ENCODE peak calls at places on chromosomes 11 and 22, in six cellular contexts. B is lung, F is ovary, Q is GM23248, A is H9, P is esophagus squamous epithelium. U is an unnamed sample.

GRCh38 chr11:74225565-74225964 is 54.5 kb downstream of the PPME1 start:
- DNase-seq in B (no peak), F (no peak), Q (no peak), A (no peak), P (no peak), U (no peak)

GRCh38 chr11:108654994-108655631 is 9.8 kb upstream of the DDX10 start:
- DNase-seq in B (no peak), F (no peak), Q (peak), A (no peak), P (no peak), U (no peak)

GRCh38 chr11:37449146-37449545 is 851.1 kb upstream of the RAG2 start:
- DNase-seq in B (no peak), F (no peak), Q (peak), A (no peak), P (no peak), U (no peak)

GRCh38 chr11:122898799-122899198 is 16.2 kb downstream of the JHY start:
- DNase-seq in B (no peak), F (no peak), Q (no peak), A (no peak), P (no peak), U (no peak)

GRCh38 chr11:8839957-8840945 is 70.7 kb upstream of the AKIP1 start:
- DNase-seq in B (peak), F (no peak), Q (peak), A (peak), P (no peak), U (no peak)

GRCh38 chr22:38415561-38416321 is 39.3 kb downstream of the KCNJ4 start:
- DNase-seq in B (no peak), F (peak), Q (no peak), A (peak), P (no peak), U (no peak)

GRCh38 chr11:106082096-106082495 is 4.6 kb downstream of the AASDHPPT start:
- DNase-seq in B (no peak), F (no peak), Q (no peak), A (no peak), P (no peak), U (no peak)

GRCh38 chr11:29395555-29396072 is 621.2 kb downstream of the KCNA4 start:
- DNase-seq in B (no peak), F (no peak), Q (no peak), A (no peak), P (no peak), U (no peak)

GRCh38 chr11:86182976-86183584 is 61.5 kb upstream of the EED start:
- DNase-seq in B (no peak), F (no peak), Q (no peak), A (no peak), P (no peak), U (no peak)

GRCh38 chr11:342328-342727 is 21.7 kb upstream of the IFITM3 start:
- DNase-seq in B (no peak), F (no peak), Q (no peak), A (no peak), P (no peak), U (no peak)

GRCh38 chr11:132114185-132114584 is 743.8 kb downstream of the NTM start:
- DNase-seq in B (no peak), F (no peak), Q (peak), A (peak), P (no peak), U (peak)

GRCh38 chr11:107859459-107860239 is 1.1 kb upstream of the SLC35F2 start:
- DNase-seq in B (no peak), F (peak), Q (peak), A (peak), P (no peak), U (no peak)

GRCh38 chr11:119755351-119756071 is 26.5 kb upstream of the NECTIN1 start:
- DNase-seq in B (no peak), F (no peak), Q (no peak), A (no peak), P (no peak), U (no peak)

GRCh38 chr11:23313001-23313400 is 452.7 kb upstream of the CCDC179 start:
- DNase-seq in B (no peak), F (no peak), Q (no peak), A (no peak), P (no peak), U (no peak)

GRCh38 chr22:20867179-20868099 is 8.6 kb downstream of the SNAP29 start:
- DNase-seq in B (peak), F (no peak), Q (peak), A (no peak), P (no peak), U (no peak)

GRCh38 chr22:37254206-37254866 is 10.3 kb upstream of the RAC2 start:
- DNase-seq in B (no peak), F (no peak), Q (peak), A (no peak), P (no peak), U (no peak)

GRCh38 chr11:19187880-19188279 is 13.9 kb downstream of the CSRP3 start:
- DNase-seq in B (no peak), F (no peak), Q (no peak), A (no peak), P (no peak), U (peak)

GRCh38 chr22:44620841-44621382 is 81.1 kb upstream of the PRR5 start:
- DNase-seq in B (no peak), F (no peak), Q (no peak), A (no peak), P (no peak), U (no peak)

GRCh38 chr11:111259871-111260270 is 14.3 kb downstream of the POU2AF2 start:
- DNase-seq in B (no peak), F (no peak), Q (peak), A (no peak), P (no peak), U (no peak)

GRCh38 chr22:17477401-17477833 is 85.9 kb upstream of the SLC25A18 start:
- DNase-seq in B (peak), F (no peak), Q (no peak), A (no peak), P (no peak), U (no peak)

GRCh38 chr11:100731471-100731870 is 44.4 kb downstream of the ARHGAP42 start:
- DNase-seq in B (no peak), F (no peak), Q (no peak), A (no peak), P (no peak), U (no peak)

GRCh38 chr11:129785383-129786111 is 30.1 kb upstream of the TMEM45B start:
- DNase-seq in B (no peak), F (no peak), Q (peak), A (no peak), P (no peak), U (no peak)

GRCh38 chr22:37559901-37560681 is at the start of gene CDC42EP1:
- DNase-seq in B (no peak), F (peak), Q (peak), A (peak), P (no peak), U (peak)

GRCh38 chr22:32864041-32864440 is 62.5 kb downstream of the TIMP3 start:
- DNase-seq in B (no peak), F (no peak), Q (peak), A (no peak), P (no peak), U (no peak)

GRCh38 chr11:43580735-43581369 is 99.7 kb upstream of the HSD17B12 start:
- DNase-seq in B (no peak), F (no peak), Q (peak), A (no peak), P (no peak), U (no peak)
- H3K27ac ChIP-seq in B (no peak), F (no peak), Q (no peak), A (no peak), P (no peak), U (no peak)

GRCh38 chr22:40417041-40417440 is 46.6 kb downstream of the SGSM3 start:
- DNase-seq in B (no peak), F (no peak), Q (no peak), A (no peak), P (no peak), U (no peak)

GRCh38 chr22:40416636-40417035 is 46.2 kb downstream of the SGSM3 start:
- DNase-seq in B (no peak), F (no peak), Q (no peak), A (no peak), P (no peak), U (no peak)

GRCh38 chr22:40416267-40416570 is 45.8 kb downstream of the SGSM3 start:
- DNase-seq in B (no peak), F (no peak), Q (no peak), A (no peak), P (no peak), U (no peak)

GRCh38 chr22:40414838-40415505 is 44.6 kb downstream of the SGSM3 start:
- DNase-seq in B (no peak), F (no peak), Q (no peak), A (no peak), P (no peak), U (no peak)

DNA sequence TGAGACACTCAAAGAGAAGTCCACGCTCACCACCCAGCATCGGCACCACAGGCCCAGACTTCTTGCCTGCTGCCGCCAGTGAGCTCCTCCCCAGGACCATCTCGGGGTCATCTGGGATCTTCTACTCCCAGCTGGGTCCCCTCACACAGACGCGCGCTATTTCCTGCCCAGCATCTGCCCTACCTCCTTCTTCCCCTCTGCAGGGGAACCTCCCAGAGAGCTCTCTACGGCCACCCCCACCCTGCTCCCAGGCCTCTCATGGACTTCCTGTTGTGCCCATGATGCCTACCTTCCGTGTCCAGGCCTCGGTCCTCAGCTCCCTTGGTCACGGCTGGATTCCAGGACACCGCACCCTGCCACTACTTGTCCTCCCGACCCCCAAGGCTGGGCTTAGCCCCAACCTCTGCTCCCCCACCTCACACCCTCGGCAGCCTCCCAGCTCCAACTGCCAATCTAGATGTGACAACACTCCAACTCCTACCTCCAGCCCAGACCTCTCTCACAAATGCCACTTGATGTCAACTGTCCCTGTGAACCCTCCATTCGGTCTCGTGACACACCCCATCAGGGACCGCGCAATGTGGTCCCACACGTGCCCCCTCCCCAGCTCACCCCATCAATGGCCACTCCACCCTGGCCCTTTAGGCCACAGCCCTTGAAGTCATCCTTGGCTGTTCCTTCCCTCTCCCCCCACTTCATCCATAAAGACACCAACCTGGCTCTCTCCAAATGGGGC is 45.3 kb downstream of the SGSM3 start:
- DNase-seq in B (no peak), F (no peak), Q (no peak), A (no peak), P (no peak), U (no peak)
- H3K27ac ChIP-seq in B (peak), F (no peak), Q (no peak), A (no peak), P (no peak), U (no peak)

GRCh38 chr11:2990617-2991476 is 1.3 kb downstream of the NAP1L4 start:
- DNase-seq in B (no peak), F (no peak), Q (peak), A (no peak), P (no peak), U (no peak)

GRCh38 chr11:2988996-2989395 is 3.1 kb downstream of the NAP1L4 start:
- DNase-seq in B (no peak), F (no peak), Q (peak), A (no peak), P (no peak), U (no peak)

GRCh38 chr11:2987881-2988280 is 4.2 kb downstream of the NAP1L4 start:
- DNase-seq in B (no peak), F (no peak), Q (peak), A (no peak), P (no peak), U (no peak)

GRCh38 chr11:2989551-2989950 is 2.6 kb downstream of the NAP1L4 start:
- DNase-seq in B (no peak), F (no peak), Q (no peak), A (no peak), P (no peak), U (no peak)

GRCh38 chr11:2988361-2988762 is 3.8 kb downstream of the NAP1L4 start:
- DNase-seq in B (no peak), F (no peak), Q (no peak), A (no peak), P (no peak), U (no peak)
- H3K27ac ChIP-seq in B (no peak), F (no peak), Q (peak), A (no peak), P (peak), U (peak)

DNA sequence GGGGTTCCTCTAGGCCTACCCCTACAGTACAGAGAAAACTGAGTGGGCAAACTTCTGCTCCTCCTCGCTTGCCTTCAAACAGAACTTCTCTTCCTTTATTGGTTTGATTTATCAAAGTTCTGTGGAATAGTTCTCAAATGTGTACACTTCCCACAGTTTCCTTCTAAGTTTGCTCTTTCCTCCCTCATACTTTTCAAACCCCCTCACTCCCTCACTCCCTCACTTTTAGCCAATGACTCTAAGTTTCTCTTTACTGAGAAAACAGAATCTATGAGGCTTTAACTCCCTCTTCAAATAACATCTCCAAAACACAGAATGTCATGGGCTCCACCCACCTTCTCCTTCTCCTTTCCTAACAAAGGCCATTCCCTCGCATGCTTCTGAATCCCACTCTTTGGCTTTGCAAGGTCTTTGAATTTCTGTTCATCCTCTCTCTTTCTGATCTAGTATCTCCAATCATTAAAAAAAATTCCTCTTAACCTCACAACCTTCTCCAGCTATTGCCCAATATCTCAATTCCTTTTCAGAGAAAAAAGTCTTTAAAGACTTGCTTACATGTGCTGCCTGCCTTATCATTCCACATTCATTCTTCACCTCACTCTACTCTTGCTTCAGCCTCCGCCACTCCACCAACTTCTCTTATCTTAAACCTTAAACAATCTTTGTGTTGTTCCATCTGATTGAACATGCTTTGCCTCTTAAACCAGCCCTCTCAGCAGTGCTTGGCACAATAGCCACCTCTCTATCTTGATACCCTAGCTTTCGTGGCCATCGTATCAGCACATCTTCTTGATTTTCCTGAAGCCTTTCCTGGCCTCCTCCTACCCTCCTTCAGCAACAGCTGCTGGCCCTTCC is 57.2 kb downstream of the DDI1 start:
- DNase-seq in B (no peak), F (no peak), Q (no peak), A (no peak), P (no peak), U (no peak)
- H3K27ac ChIP-seq in B (no peak), F (no peak), Q (no peak), A (no peak), P (no peak), U (no peak)

DNA sequence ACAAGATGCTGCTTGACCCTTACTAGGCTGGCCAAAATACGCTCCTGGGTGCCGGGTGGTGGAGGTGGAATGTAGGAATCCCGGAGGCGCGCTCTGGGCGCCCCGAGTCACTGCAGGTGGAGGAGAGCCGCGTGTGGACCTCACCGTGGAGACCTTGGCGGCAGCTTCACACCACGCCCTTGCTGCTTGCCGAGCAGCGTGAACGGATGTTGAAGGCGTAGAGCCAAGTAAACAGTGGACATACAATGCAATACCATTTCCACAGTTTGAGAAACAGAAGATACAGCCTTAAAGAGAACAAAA is 1.3 kb downstream of the NCR3LG1 start:
- DNase-seq in B (peak), F (peak), Q (peak), A (peak), P (no peak), U (no peak)
- H3K27ac ChIP-seq in B (no peak), F (peak), Q (peak), A (no peak), P (peak), U (peak)

DNA sequence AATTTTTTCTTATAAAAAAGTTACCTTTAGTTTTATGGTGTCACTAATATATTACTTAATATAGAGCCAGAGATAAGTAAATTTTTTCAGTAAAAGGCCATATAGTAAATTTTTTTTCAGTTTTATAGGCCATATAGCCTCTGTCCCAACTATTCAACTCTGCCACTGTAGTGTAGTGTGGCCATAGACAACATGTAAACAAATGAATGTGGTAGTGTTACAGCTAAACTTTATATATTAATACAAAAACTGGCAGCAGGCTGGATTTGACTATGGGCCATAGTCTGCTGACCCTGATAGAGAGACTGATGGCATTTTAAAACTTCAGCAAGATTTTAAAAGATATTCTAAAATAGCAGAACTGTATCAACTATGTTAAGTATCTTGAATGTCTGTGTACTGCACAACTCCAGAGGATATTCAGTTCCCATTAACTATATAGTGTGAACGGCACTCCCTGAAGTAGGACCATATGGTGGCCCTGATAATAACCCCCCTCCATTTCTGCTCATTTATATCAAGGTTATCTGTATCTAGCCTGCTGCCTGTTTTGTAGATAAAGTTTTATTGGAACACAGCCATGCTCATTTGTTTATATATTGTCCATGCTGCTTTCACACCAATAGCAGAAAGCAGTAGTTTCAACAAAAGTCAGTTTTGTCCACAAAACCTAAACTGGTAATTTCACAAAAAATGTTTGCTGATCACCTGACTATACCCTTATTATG is 71.6 kb downstream of the PRMT3 start:
- DNase-seq in B (no peak), F (no peak), Q (no peak), A (no peak), P (no peak), U (no peak)
- H3K27ac ChIP-seq in B (no peak), F (no peak), Q (no peak), A (no peak), P (no peak), U (no peak)

GRCh38 chr11:26842458-26842841 is 120.6 kb upstream of the SLC5A12 start:
- DNase-seq in B (no peak), F (no peak), Q (peak), A (no peak), P (no peak), U (no peak)
- H3K27ac ChIP-seq in B (no peak), F (no peak), Q (peak), A (no peak), P (peak), U (no peak)

DNA sequence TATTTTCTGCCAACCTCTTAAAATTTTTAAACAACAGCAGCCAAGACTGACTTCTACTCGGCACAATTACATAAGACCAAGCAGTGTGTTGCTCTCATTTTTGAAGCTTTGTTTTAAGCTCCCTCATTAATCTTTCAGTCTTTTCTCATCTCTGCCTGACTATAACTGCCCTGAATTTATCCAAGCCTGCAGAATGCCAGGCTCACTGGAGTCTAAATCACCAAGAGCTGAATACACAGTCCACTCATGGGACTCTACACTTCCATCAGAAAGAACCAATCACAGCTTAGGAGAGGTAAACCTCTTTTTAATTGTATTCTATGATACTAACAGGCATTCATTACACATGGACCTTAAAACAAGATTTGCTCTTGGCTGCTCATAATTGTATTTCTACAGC is 178.7 kb downstream of the CADM1 start:
- DNase-seq in B (no peak), F (no peak), Q (no peak), A (no peak), P (no peak), U (no peak)
- H3K27ac ChIP-seq in B (no peak), F (no peak), Q (no peak), A (no peak), P (no peak), U (no peak)

DNA sequence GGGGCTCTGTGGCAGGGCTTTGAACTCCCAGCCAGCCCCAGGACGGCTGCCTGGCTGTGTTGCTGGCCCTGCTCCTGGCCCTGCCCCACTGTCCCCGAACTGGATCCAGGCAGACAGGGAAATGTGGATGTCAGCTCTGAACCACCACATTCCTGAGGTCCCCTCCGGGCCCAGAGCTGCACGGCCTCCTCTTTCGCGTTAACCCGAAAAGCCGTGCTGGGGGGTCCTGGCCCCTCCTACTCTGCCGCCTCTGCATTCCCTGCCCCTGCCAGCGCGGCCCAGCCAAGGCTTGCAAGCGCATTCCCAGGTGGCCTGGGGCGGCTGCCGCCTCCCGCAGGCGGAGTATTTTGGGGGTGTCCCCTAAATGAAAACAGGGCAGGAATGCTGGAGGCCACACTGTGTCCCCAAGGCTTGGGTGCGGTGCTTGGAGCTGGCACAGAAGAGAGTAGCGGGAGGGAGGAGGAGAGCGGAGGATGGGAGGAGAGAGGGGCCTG is 5.4 kb downstream of the LINC01488 start:
- DNase-seq in B (no peak), F (no peak), Q (no peak), A (no peak), P (no peak), U (no peak)
- H3K27ac ChIP-seq in B (no peak), F (no peak), Q (no peak), A (no peak), P (peak), U (no peak)